ENCODE peak calls at places on chromosome 22, in eight cellular contexts. C, H, W, E, J, B, X and M are unnamed samples.

GRCh38 chr22:46965552-46966494 is 203.4 kb downstream of the TBC1D22A start:
- DNase-seq in C (no peak), H (no peak), W (no peak), E (no peak), J (no peak), B (no peak), X (no peak), M (no peak)

GRCh38 chr22:35355744-35356420 is 25.0 kb upstream of the HMOX1 start:
- DNase-seq in C (no peak), H (no peak), W (no peak), E (no peak), J (no peak), B (no peak), X (no peak), M (no peak)

GRCh38 chr22:45686842-45687241 is 15.2 kb downstream of the ATXN10 start:
- DNase-seq in C (no peak), H (no peak), W (no peak), E (no peak), J (no peak), B (no peak), X (no peak), M (no peak)

GRCh38 chr22:29940526-29940925 is 57.6 kb downstream of the MTMR3 start:
- DNase-seq in C (no peak), H (no peak), W (no peak), E (no peak), J (no peak), B (no peak), X (no peak), M (no peak)

GRCh38 chr22:41447435-41448188 is 1.0 kb upstream of the TOB2 start:
- DNase-seq in C (peak; percentile 60), H (peak; percentile 92), W (peak; percentile 55), E (peak; percentile 50), J (no peak), B (peak; percentile 67), X (peak; percentile 72), M (peak; percentile 85)

GRCh38 chr22:32185821-32186220 is 19.1 kb downstream of the RFPL2 start:
- DNase-seq in C (no peak), H (no peak), W (no peak), E (peak; percentile 61), J (no peak), B (no peak), X (no peak), M (peak; percentile 52)

GRCh38 chr22:40624770-40625169 is 11.7 kb downstream of the MRTFA start:
- DNase-seq in C (no peak), H (no peak), W (no peak), E (no peak), J (no peak), B (no peak), X (no peak), M (no peak)

GRCh38 chr22:24723111-24723510 is 51.4 kb downstream of the PIWIL3 start:
- DNase-seq in C (no peak), H (no peak), W (no peak), E (no peak), J (no peak), B (no peak), X (no peak), M (no peak)

DNA sequence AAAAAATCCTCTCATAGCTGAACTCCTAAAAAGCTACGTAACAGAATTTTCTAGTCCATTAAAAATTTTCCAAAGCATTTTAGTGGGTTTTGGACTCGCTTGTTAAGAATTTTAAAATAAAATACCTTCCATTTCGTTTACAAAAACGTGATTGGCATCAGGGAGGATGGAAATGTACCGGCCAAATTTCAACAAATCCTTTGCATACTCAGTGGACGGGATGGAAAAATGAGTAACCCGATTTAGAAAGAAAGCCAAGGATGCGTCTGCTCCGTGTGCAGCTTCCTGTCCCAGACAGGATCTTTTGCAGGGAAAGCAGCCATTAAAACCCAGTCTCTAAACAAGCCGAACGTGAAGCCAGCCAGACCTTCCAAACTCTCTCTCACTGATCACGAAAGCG is 15.6 kb downstream of the TMEM184B start:
- DNase-seq in C (no peak), H (no peak), W (no peak), E (no peak), J (no peak), B (no peak), X (no peak), M (no peak)
- H3K4me3 ChIP-seq in C (no peak overlapping the region), H (no peak overlapping the region), W (peak overlapping the region; percentile 3), E (no peak overlapping the region), J (no peak overlapping the region), B (no peak overlapping the region), X (no peak overlapping the region), M (no peak overlapping the region)

GRCh38 chr22:12601870-12602779 is 2925.9 kb upstream of the OR11H1 start:
- DNase-seq in C (no peak), H (peak; percentile 78), W (no peak), E (peak; percentile 85), J (no peak), B (no peak), X (no peak), M (peak; percentile 72)
- TF ChIP-seq POLR2AphosphoS5 in C (no peak), H (no peak), W (no peak), E (peak; percentile 54), J (no peak), B (no peak), X (no peak), M (no peak)

GRCh38 chr22:48070760-48071159 is 1308.3 kb downstream of the TBC1D22A start:
- DNase-seq in C (no peak), H (no peak), W (no peak), E (no peak), J (no peak), B (no peak), X (peak; percentile 22), M (no peak)
- H3K4me3 ChIP-seq in C (no peak overlapping the region), H (no peak overlapping the region), W (no peak overlapping the region), E (no peak overlapping the region), J (no peak overlapping the region), B (no peak overlapping the region), X (no peak overlapping the region), M (no peak overlapping the region)

GRCh38 chr22:20388200-20388599 is 5.8 kb upstream of the ZNF74 start:
- DNase-seq in C (no peak), H (no peak), W (no peak), E (no peak), J (no peak), B (no peak), X (no peak), M (no peak)

GRCh38 chr22:20389288-20389687 is 4.7 kb upstream of the ZNF74 start:
- DNase-seq in C (no peak), H (no peak), W (no peak), E (no peak), J (no peak), B (no peak), X (no peak), M (no peak)

GRCh38 chr22:20384865-20385264 is 9.1 kb upstream of the ZNF74 start:
- DNase-seq in C (no peak), H (no peak), W (no peak), E (no peak), J (no peak), B (no peak), X (no peak), M (no peak)

GRCh38 chr22:20384171-20384570 is 9.8 kb upstream of the ZNF74 start:
- DNase-seq in C (no peak), H (no peak), W (no peak), E (no peak), J (no peak), B (no peak), X (no peak), M (no peak)

DNA sequence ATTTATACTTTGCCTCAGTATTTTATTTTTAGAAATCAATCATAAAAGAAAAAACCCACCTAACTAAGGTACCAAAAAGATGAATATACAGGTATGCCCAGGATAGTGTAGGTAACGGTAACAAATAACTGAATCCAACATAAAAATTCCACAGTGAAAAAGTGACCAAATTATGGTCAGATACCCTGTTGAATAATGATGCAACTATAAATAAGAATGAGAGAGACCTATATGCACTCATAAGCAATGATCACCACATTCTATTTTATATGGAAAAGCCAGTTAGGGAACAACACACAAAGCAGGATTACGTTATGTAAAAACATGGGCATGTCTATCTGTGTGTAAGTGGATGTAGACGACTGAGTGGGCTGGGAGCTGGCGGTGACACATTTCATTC is 7.0 kb upstream of the ZNF74 start:
- DNase-seq in C (no peak), H (no peak), W (no peak), E (no peak), J (no peak), B (no peak), X (no peak), M (no peak)
- TF ChIP-seq POLR2AphosphoS5 in C (no peak), H (no peak), W (no peak), E (no peak), J (no peak), B (no peak), X (no peak), M (no peak)